ENCODE peak calls at places on chromosomes 4 and X, in nine cellular contexts. E, A, F, O, H, T, P, Z and J are unnamed samples.

GRCh38 chrX:6159468-6159867 is 69.2 kb downstream of the NLGN4X start:
- DNase-seq in A (no peak), P (no peak), E (no peak), Z (no peak), T (no peak), F (no peak), O (no peak), H (no peak), J (no peak)

GRCh38 chr4:56656346-56656643 is 24.8 kb downstream of the HOPX start:
- DNase-seq in E (no peak), Z (peak), H (peak), O (peak), P (no peak), F (no peak), A (no peak), T (no peak), J (peak)

GRCh38 chrX:18676470-18676869 is 4.6 kb upstream of the RS1 start:
- DNase-seq in Z (no peak), A (peak), E (no peak), T (peak), P (no peak), H (peak), F (no peak), O (peak), J (no peak)

GRCh38 chr4:17142232-17142711 is 243.8 kb upstream of the LDB2 start:
- DNase-seq in H (no peak), F (no peak), P (no peak), O (no peak), Z (no peak), A (no peak), T (no peak), E (peak), J (no peak)

GRCh38 chr4:59608466-59608865 is 1591.7 kb upstream of the ADGRL3 start:
- DNase-seq in H (no peak), P (no peak), Z (no peak), T (no peak), E (no peak), A (no peak), F (no peak), O (no peak), J (no peak)

GRCh38 chr4:10033191-10033881 is 12.0 kb upstream of the SLC2A9 start:
- DNase-seq in P (no peak), Z (no peak), H (no peak), T (no peak), F (no peak), E (peak), O (no peak), A (peak), J (no peak)

GRCh38 chr4:153234923-153235322 is 30.7 kb downstream of the TRIM2 start:
- DNase-seq in T (no peak), O (no peak), A (no peak), Z (no peak), P (peak), H (no peak), F (no peak), E (peak), J (no peak)

GRCh38 chr4:121648518-121648917 is 48.3 kb downstream of the ANXA5 start:
- DNase-seq in T (no peak), A (no peak), O (no peak), Z (no peak), P (no peak), F (no peak), E (peak), H (no peak), J (no peak)

GRCh38 chr4:120685756-120686278 is 236.7 kb downstream of the PRDM5 start:
- DNase-seq in H (no peak), A (no peak), O (no peak), F (no peak), E (peak), P (no peak), Z (no peak), T (no peak), J (no peak)

GRCh38 chr4:86973668-86974067 is 38.9 kb downstream of the AFF1 start:
- DNase-seq in F (no peak), O (no peak), A (no peak), Z (no peak), T (no peak), P (no peak), E (no peak), H (no peak), J (no peak)

GRCh38 chrX:150841466-150842197 is 56.8 kb downstream of the CD99L2 start:
- DNase-seq in T (no peak), H (no peak), P (no peak), O (no peak), Z (no peak), A (peak), F (no peak), E (peak), J (no peak)

GRCh38 chrX:11953615-11954014 is 184.7 kb upstream of the FRMPD4 start:
- DNase-seq in Z (no peak), F (no peak), T (no peak), A (no peak), O (peak), H (no peak), E (peak), P (no peak), J (no peak)

GRCh38 chrX:49037883-49038475 is 5.2 kb downstream of the TFE3 start:
- DNase-seq in H (no peak), A (no peak), O (no peak), F (no peak), E (peak), Z (no peak), T (no peak), P (no peak), J (no peak)

GRCh38 chr4:152936446-152937279 is 540 bp downstream of the FHDC1 start:
- DNase-seq in Z (peak), T (no peak), H (peak), F (no peak), O (peak), P (no peak), E (peak), A (peak), J (peak)

DNA sequence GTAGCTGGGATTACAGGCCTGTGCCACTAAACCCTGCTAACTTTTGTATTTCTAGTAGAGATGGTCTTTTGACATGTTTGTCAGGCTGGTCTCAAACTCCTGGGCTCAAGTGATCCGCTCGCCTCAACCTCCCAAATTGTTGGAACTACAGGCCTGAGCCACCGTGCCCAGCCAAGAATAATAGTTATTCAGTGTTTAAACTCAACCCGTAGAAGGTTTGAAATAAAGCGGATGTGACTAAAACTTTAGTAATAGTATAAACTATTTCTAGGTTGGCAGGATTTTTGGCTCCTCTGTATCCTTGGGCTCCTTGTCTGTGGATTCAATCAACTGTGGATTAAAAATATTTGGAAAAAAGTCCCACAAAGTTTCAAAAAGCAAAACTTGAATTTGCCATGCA is 37.8 kb downstream of the PCDH10 start:
- DNase-seq in O (no peak), A (no peak), T (no peak), Z (no peak), P (no peak), E (peak), F (no peak), H (no peak), J (no peak)
- H3K27ac ChIP-seq in O (no peak), A (no peak), T (no peak), Z (no peak), P (no peak), E (no peak), F (no peak), H (no peak), J (no peak)

GRCh38 chr4:170025523-170026252 is 507 bp downstream of the MFAP3L start:
- DNase-seq in O (peak), F (no peak), E (peak), P (no peak), H (peak), A (no peak), Z (no peak), T (peak), J (peak)
- H3K27ac ChIP-seq in O (peak), F (peak), E (no peak), P (peak), H (no peak), A (peak), Z (no peak), T (peak), J (peak)

DNA sequence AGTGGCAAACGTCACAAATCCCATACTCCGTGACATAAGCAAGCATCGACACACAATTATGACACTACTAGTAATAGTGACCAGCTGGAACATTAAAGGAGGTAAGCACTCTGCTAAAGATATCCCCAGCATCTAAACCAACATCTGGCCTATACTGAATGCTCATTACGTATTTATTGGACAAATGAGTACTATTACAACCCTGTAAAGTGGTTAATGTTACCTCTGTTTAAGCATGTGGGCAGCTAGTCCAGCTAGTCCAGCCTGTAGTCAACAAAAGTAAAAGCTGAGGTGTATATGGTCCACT is 419 bp upstream of the RPGR start:
- DNase-seq in Z (no peak), H (no peak), A (no peak), O (no peak), T (no peak), E (no peak), F (no peak), P (no peak), J (no peak)
- H3K27ac ChIP-seq in Z (no peak), H (no peak), A (peak), O (no peak), T (peak), E (no peak), F (peak), P (no peak), J (peak)

GRCh38 chr4:133190098-133190497 is 41.0 kb downstream of the PCDH10 start:
- DNase-seq in P (no peak), A (no peak), F (no peak), E (peak), T (no peak), H (no peak), O (no peak), Z (no peak), J (no peak)

GRCh38 chr4:133188433-133189175 is 39.5 kb downstream of the PCDH10 start:
- DNase-seq in O (no peak), F (no peak), Z (no peak), E (no peak), T (no peak), A (no peak), H (no peak), P (no peak), J (no peak)

GRCh38 chr4:133186210-133186609 is 37.1 kb downstream of the PCDH10 start:
- DNase-seq in T (no peak), E (peak), P (no peak), Z (no peak), O (no peak), F (no peak), A (no peak), H (no peak), J (no peak)
- H3K27ac ChIP-seq in T (no peak), E (no peak), P (no peak), Z (no peak), O (no peak), F (no peak), A (no peak), H (no peak), J (no peak)

DNA sequence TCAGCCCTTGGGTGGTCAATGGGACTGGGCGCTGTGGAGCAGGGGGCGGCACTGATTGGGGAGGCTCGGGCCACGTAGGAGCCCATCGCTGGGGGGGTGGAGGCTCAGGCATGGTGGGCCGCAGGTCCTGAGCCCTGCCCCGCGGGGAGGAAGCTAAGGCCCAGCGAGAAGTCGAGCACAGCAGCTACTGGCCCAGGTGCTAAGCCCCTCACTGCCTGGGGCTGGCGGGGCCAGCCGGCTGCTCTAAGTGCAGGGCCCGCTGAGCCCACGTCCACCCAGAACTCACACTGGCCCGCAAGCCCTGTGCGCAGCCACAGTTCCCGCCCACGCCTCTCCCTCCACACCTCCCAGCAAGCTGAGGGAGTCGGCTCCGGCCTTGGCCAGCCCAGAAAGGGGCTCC is 66.4 kb downstream of the ZNF141 start:
- DNase-seq in Z (no peak), P (no peak), H (no peak), O (no peak), T (no peak), E (no peak), F (no peak), A (no peak), J (no peak)
- H3K27ac ChIP-seq in Z (no peak), P (no peak), H (no peak), O (no peak), T (no peak), E (no peak), F (no peak), A (no peak), J (no peak)

DNA sequence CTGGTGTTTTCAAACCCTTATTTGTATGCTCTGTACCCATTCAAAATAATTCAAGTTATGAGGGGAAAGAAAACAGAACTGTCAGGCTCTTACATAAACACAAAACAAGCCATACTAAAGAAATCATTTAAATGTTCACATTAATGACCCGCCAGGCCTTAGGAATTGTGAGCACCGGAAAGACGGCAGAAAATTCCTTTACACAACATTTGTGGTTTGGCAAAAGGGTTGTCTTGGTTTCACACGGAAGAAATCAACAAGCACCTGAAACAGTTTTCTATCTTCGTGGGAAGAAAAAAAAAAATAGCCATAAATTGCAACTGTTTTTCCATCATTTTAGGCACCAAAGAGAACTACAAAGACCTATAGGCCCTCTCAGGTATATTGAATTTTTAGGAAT is 188.5 kb upstream of the FTHL17 start:
- DNase-seq in O (no peak), Z (no peak), A (no peak), H (no peak), T (no peak), E (no peak), F (no peak), P (no peak), J (no peak)
- H3K27ac ChIP-seq in O (no peak), Z (no peak), A (no peak), H (no peak), T (no peak), E (no peak), F (peak), P (no peak), J (no peak)

GRCh38 chr4:25235401-25235800 is 1.6 kb downstream of the PI4K2B start:
- DNase-seq in T (no peak), F (no peak), A (no peak), O (no peak), P (no peak), E (no peak), H (no peak), Z (no peak), J (no peak)
- H3K27ac ChIP-seq in T (peak), F (peak), A (peak), O (no peak), P (peak), E (peak), H (peak), Z (peak), J (no peak)

DNA sequence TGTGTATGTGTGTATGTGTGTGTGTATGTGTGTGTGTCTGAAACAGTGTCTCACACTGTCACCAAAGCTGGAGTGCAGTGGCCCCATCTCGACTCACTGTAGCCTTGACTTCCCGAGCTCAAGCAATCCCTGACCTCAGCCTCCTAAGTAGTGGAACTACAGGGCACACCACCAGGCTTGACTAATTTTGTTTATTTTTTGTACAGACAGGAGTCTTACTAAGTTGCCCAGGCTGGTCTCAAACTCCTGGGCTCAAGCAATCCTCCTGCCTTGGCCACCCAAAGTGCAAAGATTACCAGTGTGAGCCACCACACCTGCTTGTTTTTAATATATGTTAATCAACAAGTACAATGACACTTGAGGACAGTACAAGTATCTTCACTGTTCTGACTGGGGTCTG is 92.4 kb downstream of the APBB2 start:
- DNase-seq in E (no peak), T (no peak), O (no peak), H (no peak), Z (no peak), P (no peak), A (no peak), F (no peak), J (no peak)
- H3K27ac ChIP-seq in E (no peak), T (no peak), O (no peak), H (no peak), Z (no peak), P (no peak), A (no peak), F (peak), J (no peak)